ENCODE peak calls at places on chromosomes 4 and X, in nine cellular contexts. S is HL-60, Q is Panc1, A is heart left ventricle, X is Peyer's patch, D is psoas muscle, M is PC-3, R is breast epithelium, N is astrocyte of the spinal cord. P is an unnamed sample.
A peak's percentile ranks its signal among the peaks of the same experiment; 100 is the strongest.

GRCh38 chr4:185082549-185082948 is 60.5 kb upstream of the SLC25A4 start:
- DNase-seq in R (no peak), D (no peak), Q (no peak), N (no peak), S (peak; percentile 47), A (no peak), X (no peak), M (peak; percentile 36), P (no peak)

GRCh38 chrX:12814434-12814833 is 23.2 kb downstream of the PRPS2 start:
- DNase-seq in M (peak; percentile 79), A (no peak), S (peak; percentile 56), X (peak; percentile 32), R (no peak), Q (peak; percentile 32), N (peak; percentile 41), D (no peak), P (peak; percentile 27)

GRCh38 chr4:7861440-7861881 is 78.2 kb downstream of the AFAP1 start:
- DNase-seq in N (peak; percentile 96), X (no peak), D (no peak), Q (no peak), A (no peak), R (no peak), S (no peak), M (peak; percentile 90), P (no peak)

GRCh38 chr4:72809208-72809607 is 240.2 kb upstream of the ADAMTS3 start:
- DNase-seq in D (no peak), M (no peak), A (no peak), R (no peak), S (no peak), N (no peak), X (no peak), Q (no peak), P (no peak)

GRCh38 chr4:41124916-41125548 is 89.3 kb downstream of the APBB2 start:
- DNase-seq in M (no peak), A (no peak), X (no peak), Q (no peak), R (no peak), S (no peak), N (peak; percentile 40), D (no peak), P (no peak)

GRCh38 chr4:8419222-8420041 is 21.1 kb downstream of the ACOX3 start:
- DNase-seq in S (peak; percentile 50), X (no peak), R (no peak), D (no peak), N (no peak), A (no peak), Q (no peak), M (no peak), P (no peak)

GRCh38 chrX:40078489-40079288 is 19.1 kb downstream of the BCOR start:
- DNase-seq in N (no peak), Q (no peak), A (no peak), M (no peak), R (no peak), S (no peak), D (no peak), X (no peak), P (no peak)

GRCh38 chr4:45215976-45216542 is 489.7 kb upstream of the GNPDA2 start:
- DNase-seq in S (no peak), R (no peak), Q (no peak), N (no peak), X (no peak), M (no peak), A (no peak), D (no peak), P (no peak)

GRCh38 chr4:55407119-55407518 is 11.4 kb downstream of the TMEM165 start:
- DNase-seq in Q (no peak), M (no peak), R (no peak), X (no peak), A (no peak), D (no peak), N (no peak), S (no peak), P (no peak)

GRCh38 chrX:105695451-105695850 is 126.9 kb upstream of the NRK start:
- DNase-seq in D (no peak), N (peak; percentile 79), Q (no peak), X (no peak), S (no peak), A (no peak), M (peak; percentile 84), R (no peak), P (no peak)

GRCh38 chr4:24886596-24886995 is 26.2 kb downstream of the CCDC149 start:
- DNase-seq in A (no peak), D (no peak), M (no peak), X (no peak), Q (no peak), S (no peak), N (no peak), R (no peak), P (no peak)

GRCh38 chr4:188854451-188854850 is 715.2 kb downstream of the TRIML1 start:
- DNase-seq in D (no peak), S (no peak), X (no peak), M (no peak), R (no peak), Q (no peak), N (no peak), A (no peak), P (no peak)

GRCh38 chr4:78356251-78356650 is 195.3 kb upstream of the ANXA3 start:
- DNase-seq in N (peak; percentile 20), R (no peak), M (no peak), S (no peak), A (no peak), Q (no peak), D (no peak), X (no peak), P (no peak)

GRCh38 chr4:90616711-90617110 is 489.5 kb downstream of the CCSER1 start:
- DNase-seq in R (no peak), S (no peak), Q (no peak), N (no peak), X (no peak), A (no peak), D (no peak), M (no peak), P (no peak)

GRCh38 chrX:134981910-134982309 is 8.9 kb upstream of the SMIM10 start:
- DNase-seq in Q (no peak), X (no peak), N (no peak), R (no peak), S (no peak), M (no peak), A (no peak), D (no peak), P (no peak)

GRCh38 chr4:40516651-40517050 is 113.0 kb downstream of the RBM47 start:
- DNase-seq in R (no peak), S (no peak), D (no peak), M (no peak), N (no peak), Q (no peak), A (no peak), X (peak; percentile 59), P (no peak)

GRCh38 chr4:184593461-184593860 is 55.8 kb downstream of the CASP3 start:
- DNase-seq in R (no peak), D (no peak), Q (no peak), S (no peak), M (no peak), A (no peak), X (no peak), N (no peak), P (no peak)

GRCh38 chr4:24924309-24924781 is 11.5 kb upstream of the CCDC149 start:
- DNase-seq in Q (no peak), S (no peak), M (no peak), R (no peak), X (no peak), N (peak; percentile 89), A (no peak), D (no peak), P (no peak)

GRCh38 chr4:150976478-150977118 is 38.5 kb downstream of the LRBA start:
- DNase-seq in S (peak; percentile 61), R (no peak), Q (no peak), A (no peak), N (no peak), M (no peak), D (no peak), X (no peak), P (no peak)

GRCh38 chrX:39877919-39878318 is 219.8 kb downstream of the BCOR start:
- DNase-seq in D (no peak), X (no peak), R (no peak), A (no peak), M (no peak), S (no peak), N (no peak), Q (no peak), P (no peak)

DNA sequence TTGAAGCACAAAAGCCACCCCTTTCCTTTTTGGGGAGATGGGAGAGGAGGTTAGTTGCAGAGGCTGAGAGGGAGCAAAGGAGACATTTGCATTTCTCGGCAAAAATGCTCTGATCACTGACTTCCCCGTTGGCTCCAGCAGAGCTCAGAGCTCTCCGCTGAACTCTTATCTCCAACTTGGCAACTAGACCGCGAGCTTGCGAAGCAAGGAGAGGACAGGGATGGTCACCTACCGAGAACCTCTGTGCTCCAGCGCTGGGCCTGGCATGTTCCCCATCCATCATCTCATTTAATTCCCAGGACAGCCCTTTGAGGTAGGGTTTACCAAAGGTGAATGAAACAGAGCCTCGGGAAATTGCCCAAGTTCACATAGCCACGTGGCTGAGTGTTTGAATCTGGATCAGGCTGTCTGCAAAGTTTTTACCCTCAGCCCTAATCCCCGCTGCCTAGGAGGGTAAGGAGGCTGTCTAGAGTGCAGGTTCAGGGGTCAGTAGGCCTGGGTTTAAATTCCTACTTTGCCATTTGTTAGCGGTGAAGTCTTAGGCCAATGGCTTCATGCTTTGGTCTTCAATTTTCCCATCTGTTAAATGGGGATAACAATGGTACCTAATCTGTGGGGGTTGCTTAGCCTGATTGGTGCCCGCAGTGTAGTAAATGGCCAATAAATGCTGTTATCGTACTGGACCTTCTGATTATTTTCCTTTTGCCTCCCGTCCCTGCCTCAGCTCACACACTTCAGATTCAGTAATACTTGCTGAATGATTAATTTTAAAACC is 3.8 kb upstream of the CITED1 start:
- DNase-seq in M (no peak), A (no peak), N (no peak), D (no peak), S (peak; percentile 15), X (no peak), Q (no peak), R (no peak), P (no peak)
- H3K4me3 ChIP-seq in M (peak overlapping the region; percentile 61), A (peak overlapping the region; percentile 40), N (no peak overlapping the region), D (peak overlapping the region; percentile 28), S (peak overlapping the region; percentile 20), X (peak overlapping the region; percentile 41), Q (peak overlapping the region; percentile 33), R (peak overlapping the region; percentile 13), P (no peak overlapping the region)

GRCh38 chr4:47510506-47511143 is 25.6 kb downstream of the ATP10D start:
- DNase-seq in Q (no peak), X (no peak), R (no peak), S (no peak), A (no peak), D (no peak), N (peak; percentile 57), M (peak; percentile 14), P (no peak)
- TF ChIP-seq CTCF in Q (no peak), X (peak; percentile 11), R (peak; percentile 10), S (peak; percentile 4), A (no peak), D (no peak), N (peak; percentile 34), M (peak; percentile 36), P (no peak)

GRCh38 chr4:76753814-76754213 is 144.1 kb downstream of the SOWAHB start:
- DNase-seq in S (no peak), M (peak; percentile 68), Q (no peak), R (no peak), A (no peak), D (no peak), X (no peak), N (peak; percentile 93), P (no peak)
- H3K4me3 ChIP-seq in S (no peak overlapping the region), M (peak overlapping the region; percentile 39), Q (no peak overlapping the region), R (no peak overlapping the region), A (no peak overlapping the region), D (no peak overlapping the region), X (no peak overlapping the region), N (peak overlapping the region; percentile 16), P (no peak overlapping the region)

GRCh38 chr4:186264660-186265059 is 1.3 kb upstream of the F11 start:
- DNase-seq in M (no peak), Q (no peak), R (no peak), A (no peak), N (no peak), X (no peak), D (no peak), S (no peak), P (no peak)
- TF ChIP-seq CTCF in M (no peak), Q (no peak), R (no peak), A (no peak), N (no peak), X (no peak), D (no peak), S (no peak), P (no peak)

P was measured in CD8-positive, alpha-beta T cell.